ENCODE peak calls at places on chromosomes 7 and 10, in eight cellular contexts. One of them, this sample, is unnamed.
A peak's percentile ranks its signal among the peaks of the same experiment; 100 is the strongest.

GRCh38 chr7:28272461-28272877 is 91.9 kb upstream of the JAZF1 start:
- DNase-seq in head of caudate nucleus: peak; percentile 58
- DNase-seq in GM18507: no peak
- DNase-seq in H1: peak; percentile 44
- DNase-seq in heart left ventricle: peak; percentile 41
- DNase-seq in activated naive CD4-positive, alpha-beta T cell treated with anti-CD3 and anti-CD28 coated beads, Interleukin-2, amount 10 ng/mL, durations not matched to agents 7 days and 5 days: peak; percentile 29
- DNase-seq in neural progenitor cell: peak; percentile 71
- DNase-seq in EH: peak; percentile 61
- DNase-seq in this sample: no peak

GRCh38 chr10:123562811-123563580 is 103.2 kb upstream of the GPR26 start:
- DNase-seq in head of caudate nucleus: no peak
- DNase-seq in GM18507: no peak
- DNase-seq in H1: no peak
- DNase-seq in heart left ventricle: no peak
- DNase-seq in activated naive CD4-positive, alpha-beta T cell treated with anti-CD3 and anti-CD28 coated beads, Interleukin-2, amount 10 ng/mL, durations not matched to agents 7 days and 5 days: no peak
- DNase-seq in neural progenitor cell: no peak
- DNase-seq in EH: no peak
- DNase-seq in this sample: no peak

GRCh38 chr7:92436843-92437445 is 10.3 kb upstream of the GATAD1 start:
- DNase-seq in head of caudate nucleus: no peak
- DNase-seq in GM18507: no peak
- DNase-seq in H1: no peak
- DNase-seq in heart left ventricle: no peak
- DNase-seq in activated naive CD4-positive, alpha-beta T cell treated with anti-CD3 and anti-CD28 coated beads, Interleukin-2, amount 10 ng/mL, durations not matched to agents 7 days and 5 days: no peak
- DNase-seq in neural progenitor cell: no peak
- DNase-seq in EH: no peak
- DNase-seq in this sample: no peak

GRCh38 chr7:27128034-27128433 is 2.5 kb downstream of the HOXA4 start:
- DNase-seq in head of caudate nucleus: no peak
- DNase-seq in GM18507: no peak
- DNase-seq in H1: no peak
- DNase-seq in heart left ventricle: no peak
- DNase-seq in activated naive CD4-positive, alpha-beta T cell treated with anti-CD3 and anti-CD28 coated beads, Interleukin-2, amount 10 ng/mL, durations not matched to agents 7 days and 5 days: no peak
- DNase-seq in neural progenitor cell: no peak
- DNase-seq in EH: no peak
- DNase-seq in this sample: no peak

GRCh38 chr7:86199881-86200280 is 443.8 kb upstream of the GRM3 start:
- DNase-seq in head of caudate nucleus: no peak
- DNase-seq in GM18507: no peak
- DNase-seq in H1: no peak
- DNase-seq in heart left ventricle: no peak
- DNase-seq in activated naive CD4-positive, alpha-beta T cell treated with anti-CD3 and anti-CD28 coated beads, Interleukin-2, amount 10 ng/mL, durations not matched to agents 7 days and 5 days: no peak
- DNase-seq in neural progenitor cell: no peak
- DNase-seq in EH: no peak
- DNase-seq in this sample: no peak

GRCh38 chr10:98314577-98315284 is 46.7 kb upstream of the LOXL4 start:
- DNase-seq in head of caudate nucleus: no peak
- DNase-seq in GM18507: no peak
- DNase-seq in H1: no peak
- DNase-seq in heart left ventricle: no peak
- DNase-seq in activated naive CD4-positive, alpha-beta T cell treated with anti-CD3 and anti-CD28 coated beads, Interleukin-2, amount 10 ng/mL, durations not matched to agents 7 days and 5 days: no peak
- DNase-seq in neural progenitor cell: no peak
- DNase-seq in EH: peak; percentile 67
- DNase-seq in this sample: no peak

GRCh38 chr10:68877482-68877881 is 23.6 kb upstream of the DDX50 start:
- DNase-seq in head of caudate nucleus: no peak
- DNase-seq in GM18507: no peak
- DNase-seq in H1: no peak
- DNase-seq in heart left ventricle: no peak
- DNase-seq in activated naive CD4-positive, alpha-beta T cell treated with anti-CD3 and anti-CD28 coated beads, Interleukin-2, amount 10 ng/mL, durations not matched to agents 7 days and 5 days: no peak
- DNase-seq in neural progenitor cell: no peak
- DNase-seq in EH: no peak
- DNase-seq in this sample: no peak

GRCh38 chr7:144384555-144385245 is 18.8 kb downstream of the NOBOX start:
- DNase-seq in head of caudate nucleus: no peak
- DNase-seq in GM18507: no peak
- DNase-seq in H1: peak; percentile 34
- DNase-seq in heart left ventricle: no peak
- DNase-seq in activated naive CD4-positive, alpha-beta T cell treated with anti-CD3 and anti-CD28 coated beads, Interleukin-2, amount 10 ng/mL, durations not matched to agents 7 days and 5 days: no peak
- DNase-seq in neural progenitor cell: no peak
- DNase-seq in EH: peak; percentile 35
- DNase-seq in this sample: no peak

GRCh38 chr10:98748298-98748697 is 301.6 kb upstream of the HPS1 start:
- DNase-seq in head of caudate nucleus: no peak
- DNase-seq in GM18507: no peak
- DNase-seq in H1: peak; percentile 2
- DNase-seq in heart left ventricle: no peak
- DNase-seq in activated naive CD4-positive, alpha-beta T cell treated with anti-CD3 and anti-CD28 coated beads, Interleukin-2, amount 10 ng/mL, durations not matched to agents 7 days and 5 days: no peak
- DNase-seq in neural progenitor cell: peak; percentile 65
- DNase-seq in EH: peak; percentile 49
- DNase-seq in this sample: no peak

GRCh38 chr10:102157224-102157623 is 5.0 kb downstream of the NOLC1 start:
- DNase-seq in head of caudate nucleus: no peak
- DNase-seq in GM18507: no peak
- DNase-seq in H1: no peak
- DNase-seq in heart left ventricle: no peak
- DNase-seq in activated naive CD4-positive, alpha-beta T cell treated with anti-CD3 and anti-CD28 coated beads, Interleukin-2, amount 10 ng/mL, durations not matched to agents 7 days and 5 days: no peak
- DNase-seq in neural progenitor cell: no peak
- DNase-seq in EH: no peak
- DNase-seq in this sample: no peak

GRCh38 chr10:43390791-43391190 is 18.2 kb downstream of the HNRNPF start:
- DNase-seq in head of caudate nucleus: peak; percentile 63
- DNase-seq in GM18507: no peak
- DNase-seq in H1: no peak
- DNase-seq in heart left ventricle: no peak
- DNase-seq in activated naive CD4-positive, alpha-beta T cell treated with anti-CD3 and anti-CD28 coated beads, Interleukin-2, amount 10 ng/mL, durations not matched to agents 7 days and 5 days: peak; percentile 40
- DNase-seq in neural progenitor cell: peak; percentile 64
- DNase-seq in EH: peak; percentile 66
- DNase-seq in this sample: no peak

GRCh38 chr10:61299156-61299555 is 154.0 kb downstream of the TMEM26 start:
- DNase-seq in head of caudate nucleus: no peak
- DNase-seq in GM18507: no peak
- DNase-seq in H1: no peak
- DNase-seq in heart left ventricle: no peak
- DNase-seq in activated naive CD4-positive, alpha-beta T cell treated with anti-CD3 and anti-CD28 coated beads, Interleukin-2, amount 10 ng/mL, durations not matched to agents 7 days and 5 days: no peak
- DNase-seq in neural progenitor cell: no peak
- DNase-seq in EH: no peak
- DNase-seq in this sample: no peak

GRCh38 chr10:46557319-46558140 is 1.1 kb upstream of the GPRIN2 start:
- DNase-seq in head of caudate nucleus: peak; percentile 4
- DNase-seq in GM18507: no peak
- DNase-seq in H1: no peak
- DNase-seq in heart left ventricle: peak; percentile 16
- DNase-seq in activated naive CD4-positive, alpha-beta T cell treated with anti-CD3 and anti-CD28 coated beads, Interleukin-2, amount 10 ng/mL, durations not matched to agents 7 days and 5 days: no peak
- DNase-seq in neural progenitor cell: no peak
- DNase-seq in EH: no peak
- DNase-seq in this sample: no peak

GRCh38 chr7:111756687-111757178 is 194.4 kb upstream of the IMMP2L start:
- DNase-seq in head of caudate nucleus: peak; percentile 93
- DNase-seq in GM18507: no peak
- DNase-seq in H1: no peak
- DNase-seq in heart left ventricle: peak; percentile 30
- DNase-seq in activated naive CD4-positive, alpha-beta T cell treated with anti-CD3 and anti-CD28 coated beads, Interleukin-2, amount 10 ng/mL, durations not matched to agents 7 days and 5 days: no peak
- DNase-seq in neural progenitor cell: peak; percentile 75
- DNase-seq in EH: no peak
- DNase-seq in this sample: no peak

GRCh38 chr7:27750336-27750735 is 10.4 kb downstream of the TAX1BP1 start:
- DNase-seq in head of caudate nucleus: no peak
- DNase-seq in GM18507: no peak
- DNase-seq in H1: no peak
- DNase-seq in heart left ventricle: no peak
- DNase-seq in activated naive CD4-positive, alpha-beta T cell treated with anti-CD3 and anti-CD28 coated beads, Interleukin-2, amount 10 ng/mL, durations not matched to agents 7 days and 5 days: no peak
- DNase-seq in neural progenitor cell: no peak
- DNase-seq in EH: peak; percentile 59
- DNase-seq in this sample: no peak